ENCODE peak calls at places on chromosome 3, in four cellular contexts. W is astrocyte, I is HCT116, Z is GM23338. X is an unnamed sample.

GRCh38 chr3:194401346-194401745 is 2.3 kb upstream of the GP5 start:
- DNase-seq in W (no peak), I (no peak), Z (no peak), X (no peak)

GRCh38 chr3:172153335-172153861 is 114.0 kb downstream of the FNDC3B start:
- DNase-seq in W (peak), I (peak), Z (no peak), X (peak)

GRCh38 chr3:187989458-187990153 is 164.4 kb upstream of the LPP start:
- DNase-seq in W (peak), I (no peak), Z (peak), X (no peak)

GRCh38 chr3:16589867-16590624 is 15.2 kb downstream of the DAZL start:
- DNase-seq in W (no peak), I (no peak), Z (no peak), X (no peak)

GRCh38 chr3:190972196-190972595 is 109.7 kb upstream of the GMNC start:
- DNase-seq in W (no peak), I (no peak), Z (no peak), X (no peak)

GRCh38 chr3:5006755-5007202 is 27.5 kb downstream of the BHLHE40 start:
- DNase-seq in W (no peak), I (no peak), Z (no peak), X (no peak)

GRCh38 chr3:187737401-187738088 is 7.7 kb downstream of the BCL6 start:
- DNase-seq in W (peak), I (no peak), Z (peak), X (peak)

GRCh38 chr3:187012609-187013051 is 82.3 kb downstream of the ST6GAL1 start:
- DNase-seq in W (no peak), I (no peak), Z (no peak), X (peak)

GRCh38 chr3:170976190-170976519 is 50.4 kb downstream of the SLC2A2 start:
- DNase-seq in W (no peak), I (no peak), Z (no peak), X (no peak)

GRCh38 chr3:194447161-194447560 is 39.6 kb downstream of the ATP13A3 start:
- DNase-seq in W (no peak), I (no peak), Z (no peak), X (no peak)

GRCh38 chr3:125055913-125056705 is at the start of gene HEG1:
- DNase-seq in W (peak), I (no peak), Z (peak), X (peak)

GRCh38 chr3:50417637-50418033 is 58.3 kb upstream of the TMEM115 start:
- DNase-seq in W (no peak), I (no peak), Z (no peak), X (no peak)

GRCh38 chr3:196288141-196288460 is 575 bp upstream of the PCYT1A start:
- DNase-seq in W (no peak), I (no peak), Z (no peak), X (no peak)

GRCh38 chr3:150286390-150287147 is 121.5 kb upstream of the TSC22D2 start:
- DNase-seq in W (peak), I (peak), Z (peak), X (no peak)

GRCh38 chr3:119219069-119219468 is 21.6 kb downstream of the B4GALT4 start:
- DNase-seq in W (no peak), I (no peak), Z (no peak), X (no peak)

GRCh38 chr3:41418961-41419691 is 219.8 kb downstream of the CTNNB1 start:
- DNase-seq in W (peak), I (peak), Z (peak), X (no peak)

GRCh38 chr3:61417352-61417751 is 144.0 kb upstream of the PTPRG start:
- DNase-seq in W (peak), I (no peak), Z (no peak), X (no peak)

GRCh38 chr3:150603888-150604319 is 783 bp downstream of the SELENOT start:
- DNase-seq in W (no peak), I (no peak), Z (peak), X (no peak)

GRCh38 chr3:114644372-114644771 is 350.5 kb downstream of the TIGIT start:
- DNase-seq in W (no peak), I (peak), Z (no peak), X (no peak)

GRCh38 chr3:8840556-8840955 is 71.1 kb upstream of the OXTR start:
- DNase-seq in W (peak), I (no peak), Z (no peak), X (no peak)

GRCh38 chr3:150329408-150329807 is 78.7 kb upstream of the TSC22D2 start:
- DNase-seq in W (no peak), I (no peak), Z (no peak), X (no peak)

GRCh38 chr3:61617041-61617440 is 55.7 kb downstream of the PTPRG start:
- DNase-seq in W (peak), I (no peak), Z (no peak), X (no peak)

GRCh38 chr3:178131801-178132200 is 404.4 kb upstream of the KCNMB2 start:
- DNase-seq in W (peak), I (no peak), Z (no peak), X (no peak)

GRCh38 chr3:55017876-55018275 is 90.0 kb upstream of the LRTM1 start:
- DNase-seq in W (peak), I (no peak), Z (no peak), X (no peak)

GRCh38 chr3:124117486-124117885 is 125.6 kb upstream of the ROPN1 start:
- DNase-seq in W (peak), I (no peak), Z (no peak), X (no peak)

GRCh38 chr3:161854232-161854771 is 357.7 kb downstream of the OTOL1 start:
- DNase-seq in W (peak), I (peak), Z (peak), X (peak)

GRCh38 chr3:189099505-189100290 is 72.1 kb upstream of the TPRG1 start:
- DNase-seq in W (no peak), I (no peak), Z (no peak), X (no peak)

GRCh38 chr3:47794585-47794984 is 8.4 kb upstream of the DHX30 start:
- DNase-seq in W (no peak), I (no peak), Z (no peak), X (no peak)

GRCh38 chr3:10205461-10206165 is 40.9 kb downstream of the IRAK2 start:
- DNase-seq in W (peak), I (peak), Z (no peak), X (no peak)

GRCh38 chr3:10204921-10205320 is 40.2 kb downstream of the IRAK2 start:
- DNase-seq in W (no peak), I (no peak), Z (no peak), X (no peak)

GRCh38 chr3:10206166-10206511 is 41.4 kb downstream of the IRAK2 start:
- DNase-seq in W (no peak), I (no peak), Z (no peak), X (no peak)
- H3K27ac ChIP-seq in W (peak), I (peak), Z (no peak), X (no peak)

GRCh38 chr3:141914311-141914710 is 37.9 kb downstream of the ATP1B3 start:
- DNase-seq in W (no peak), I (no peak), Z (no peak), X (no peak)
- TF ChIP-seq EZH2 in W (no peak), I (no peak), Z (no peak), X (no peak)

GRCh38 chr3:25723802-25724201 is 59.1 kb upstream of the TOP2B start:
- DNase-seq in W (no peak), I (no peak), Z (no peak), X (no peak)

GRCh38 chr3:25728101-25728500 is 55.1 kb downstream of the NGLY1 start:
- DNase-seq in W (no peak), I (no peak), Z (no peak), X (no peak)

GRCh38 chr3:25724948-25725645 is 58.1 kb downstream of the NGLY1 start:
- DNase-seq in W (no peak), I (no peak), Z (no peak), X (no peak)

GRCh38 chr3:25725810-25726209 is 57.4 kb downstream of the NGLY1 start:
- DNase-seq in W (peak), I (no peak), Z (no peak), X (no peak)

GRCh38 chr3:25727316-25727715 is 55.9 kb downstream of the NGLY1 start:
- DNase-seq in W (no peak), I (no peak), Z (no peak), X (no peak)
- H3K4me2 ChIP-seq in W (no peak), I (no peak), Z (no peak), X (no peak)

GRCh38 chr3:197311591-197311990 is 13.2 kb upstream of the DLG1 start:
- DNase-seq in W (no peak), I (no peak), Z (no peak), X (no peak)

GRCh38 chr3:197312431-197312830 is 14.0 kb upstream of the DLG1 start:
- DNase-seq in W (no peak), I (no peak), Z (no peak), X (no peak)

GRCh38 chr3:197308591-197308990 is 10.2 kb upstream of the DLG1 start:
- DNase-seq in W (peak), I (no peak), Z (no peak), X (no peak)

GRCh38 chr3:197306374-197307086 is 8.1 kb upstream of the DLG1 start:
- DNase-seq in W (peak), I (no peak), Z (no peak), X (no peak)

GRCh38 chr3:197309528-197310361 is 11.3 kb upstream of the DLG1 start:
- DNase-seq in W (peak), I (peak), Z (peak), X (no peak)
- H3K27ac ChIP-seq in W (peak), I (no peak), Z (no peak), X (peak)

DNA sequence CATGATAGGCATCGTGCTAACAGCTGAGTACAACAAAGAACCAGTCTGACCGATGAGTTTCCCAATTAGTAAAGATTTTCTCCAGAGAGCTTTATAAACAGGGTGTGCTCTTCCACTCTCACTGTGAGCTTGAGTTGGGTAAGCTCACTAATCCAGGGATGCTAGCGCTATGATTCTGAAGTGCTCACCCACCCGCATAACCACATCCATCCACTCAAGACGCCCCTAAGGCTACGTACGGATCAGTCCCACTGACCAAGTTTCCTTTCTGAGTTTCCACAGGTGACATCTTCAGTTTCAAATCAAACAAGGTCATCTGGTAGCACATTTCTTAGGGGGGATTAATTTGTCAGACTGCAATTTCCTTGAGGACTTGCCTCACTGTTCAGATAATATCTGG is 141.1 kb upstream of the ABI3BP start:
- DNase-seq in W (no peak), I (no peak), Z (no peak), X (no peak)
- TF ChIP-seq EZH2 in W (no peak), I (no peak), Z (no peak), X (no peak)